ENCODE peak calls at places on chromosomes 1 and 21, in four cellular contexts. F, J, Z and Y are unnamed samples. For H3K4me1, the result is how much of the 10 kb centered on the place peaks cover.

GRCh38 chr1:39348278-39348677 is 143.2 kb upstream of the BMP8A start:
- DNase-seq in Z (no peak), F (no peak), J (no peak), Y (no peak)

GRCh38 chr1:112905420-112906154 is 50.4 kb downstream of the SLC16A1 start:
- DNase-seq in Z (no peak), F (no peak), J (no peak), Y (no peak)

GRCh38 chr1:61534847-61535246 is 190.1 kb downstream of the TM2D1 start:
- DNase-seq in F (no peak), J (no peak), Z (no peak), Y (no peak)

GRCh38 chr1:67582625-67583461 is 102.2 kb upstream of the GADD45A start:
- DNase-seq in J (no peak), F (no peak), Z (no peak), Y (no peak)

GRCh38 chr1:21814241-21814918 is 2.3 kb downstream of the LDLRAD2 start:
- DNase-seq in J (no peak), Z (no peak), F (peak), Y (no peak)

GRCh38 chr1:26378088-26378878 is 5.7 kb upstream of the ZNF683 start:
- DNase-seq in Z (peak), J (peak), F (no peak), Y (peak)

GRCh38 chr1:200877010-200877409 is 4.2 kb downstream of the GPR25 start:
- DNase-seq in J (no peak), F (no peak), Z (no peak), Y (no peak)

GRCh38 chr1:212607206-212607923 is 1.2 kb upstream of the ATF3 start:
- DNase-seq in F (peak), Z (no peak), J (peak), Y (peak)

GRCh38 chr1:43043695-43044094 is 85.0 kb upstream of the SLC2A1 start:
- DNase-seq in Z (no peak), J (no peak), F (no peak), Y (no peak)

GRCh38 chr1:89519779-89520358 is 4.8 kb upstream of the LRRC8B start:
- DNase-seq in F (peak), Z (no peak), J (peak), Y (peak)

GRCh38 chr1:115874929-115875328 is 34.0 kb upstream of the NHLH2 start:
- DNase-seq in Z (no peak), F (no peak), J (no peak), Y (no peak)

GRCh38 chr1:231899046-231899445 is 272.5 kb downstream of the DISC1 start:
- DNase-seq in Z (no peak), J (no peak), F (no peak), Y (no peak)

GRCh38 chr1:176669782-176670181 is 206.8 kb downstream of the PAPPA2 start:
- DNase-seq in Z (no peak), J (no peak), F (no peak), Y (no peak)

GRCh38 chr1:66251521-66251920 is 282.4 kb upstream of the SGIP1 start:
- DNase-seq in F (peak), Z (no peak), J (peak), Y (no peak)

GRCh38 chr21:14690886-14691285 is 144.8 kb upstream of the SAMSN1 start:
- DNase-seq in J (no peak), F (no peak), Z (no peak), Y (no peak)

GRCh38 chr1:169122976-169123375 is 16.5 kb downstream of the ATP1B1 start:
- DNase-seq in J (no peak), Z (no peak), F (no peak), Y (no peak)

GRCh38 chr1:167799747-167800146 is 78.0 kb downstream of the MPZL1 start:
- DNase-seq in Z (no peak), J (no peak), F (no peak), Y (no peak)

GRCh38 chr1:82894635-82895034 is 1093.9 kb downstream of the ADGRL2 start:
- DNase-seq in F (no peak), Z (no peak), J (no peak), Y (no peak)

GRCh38 chr1:244273845-244274619 is 177.7 kb downstream of the ADSS2 start:
- DNase-seq in J (no peak), F (no peak), Z (peak), Y (no peak)

GRCh38 chr1:171429137-171429536 is 56.2 kb upstream of the PRRC2C start:
- DNase-seq in Z (no peak), F (no peak), J (no peak), Y (no peak)

GRCh38 chr1:33836911-33837310 is 27.0 kb upstream of the HMGB4 start:
- DNase-seq in F (no peak), Z (no peak), J (no peak), Y (no peak)

GRCh38 chr1:172360511-172360910 is 60.0 kb upstream of the C1orf105 start:
- DNase-seq in J (no peak), Z (no peak), F (no peak), Y (no peak)

GRCh38 chr1:172449585-172450523 is 6.0 kb upstream of the PIGC start:
- DNase-seq in J (peak), F (peak), Z (peak), Y (peak)

GRCh38 chr1:81335876-81336275 is 464.9 kb upstream of the ADGRL2 start:
- DNase-seq in J (no peak), Z (no peak), F (no peak), Y (no peak)

GRCh38 chr1:232292246-232292645 is 337.7 kb downstream of the SIPA1L2 start:
- DNase-seq in J (no peak), Z (no peak), F (no peak), Y (no peak)

GRCh38 chr1:96362623-96363022 is 359.0 kb upstream of the PTBP2 start:
- DNase-seq in Z (peak), J (no peak), F (no peak), Y (no peak)

GRCh38 chr1:244830639-244831038 is 4.8 kb upstream of the COX20 start:
- DNase-seq in F (no peak), Z (no peak), J (no peak), Y (no peak)

GRCh38 chr1:187605736-187606135 is 777.0 kb downstream of the PLA2G4A start:
- DNase-seq in Z (no peak), F (no peak), J (no peak), Y (no peak)

GRCh38 chr1:209516771-209517471 is 66.6 kb upstream of the CAMK1G start:
- DNase-seq in J (no peak), Z (no peak), F (no peak), Y (no peak)

GRCh38 chr1:175209493-175209921 is 16.9 kb upstream of the KIAA0040 start:
- DNase-seq in F (peak), J (peak), Z (no peak), Y (no peak)

GRCh38 chr1:234256359-234256758 is 116.9 kb upstream of the COA6 start:
- DNase-seq in J (peak), Z (no peak), F (no peak), Y (no peak)

GRCh38 chr1:63323866-63324778 is 1.8 kb downstream of the FOXD3 start:
- DNase-seq in Z (no peak), F (no peak), J (no peak), Y (no peak)

GRCh38 chr21:21688877-21689276 is 690.7 kb downstream of the NCAM2 start:
- DNase-seq in J (peak), F (no peak), Z (no peak), Y (no peak)

GRCh38 chr1:86757272-86757984 is 53.1 kb downstream of the SH3GLB1 start:
- DNase-seq in F (no peak), Z (no peak), J (no peak), Y (no peak)

GRCh38 chr1:201313086-201313485 is 29.8 kb downstream of the PKP1 start:
- DNase-seq in Z (no peak), J (no peak), F (no peak), Y (no peak)

GRCh38 chr1:187931781-187932180 is 1103.0 kb downstream of the PLA2G4A start:
- DNase-seq in F (no peak), J (no peak), Z (no peak), Y (no peak)

GRCh38 chr1:47881505-47882442 is 115.4 kb downstream of the TRABD2B start:
- DNase-seq in J (no peak), Z (peak), F (no peak), Y (no peak)

GRCh38 chr1:43549921-43550597 is 19.4 kb downstream of the PTPRF start:
- DNase-seq in Z (no peak), F (no peak), J (peak), Y (no peak)

GRCh38 chr1:207868252-207868768 is 42.6 kb downstream of the CD34 start:
- DNase-seq in J (peak), Z (no peak), F (peak), Y (peak)

GRCh38 chr1:1225238-1225845 is 6.5 kb downstream of the SDF4 start:
- DNase-seq in Z (no peak), J (no peak), F (no peak), Y (no peak)

GRCh38 chr1:1227386-1227785 is 4.4 kb downstream of the SDF4 start:
- DNase-seq in F (no peak), J (no peak), Z (no peak), Y (no peak)

GRCh38 chr1:1225913-1226312 is 5.9 kb downstream of the SDF4 start:
- DNase-seq in F (no peak), Z (no peak), J (no peak), Y (no peak)

GRCh38 chr1:1228187-1228586 is 3.6 kb downstream of the SDF4 start:
- DNase-seq in Z (no peak), F (no peak), J (no peak), Y (no peak)

DNA sequence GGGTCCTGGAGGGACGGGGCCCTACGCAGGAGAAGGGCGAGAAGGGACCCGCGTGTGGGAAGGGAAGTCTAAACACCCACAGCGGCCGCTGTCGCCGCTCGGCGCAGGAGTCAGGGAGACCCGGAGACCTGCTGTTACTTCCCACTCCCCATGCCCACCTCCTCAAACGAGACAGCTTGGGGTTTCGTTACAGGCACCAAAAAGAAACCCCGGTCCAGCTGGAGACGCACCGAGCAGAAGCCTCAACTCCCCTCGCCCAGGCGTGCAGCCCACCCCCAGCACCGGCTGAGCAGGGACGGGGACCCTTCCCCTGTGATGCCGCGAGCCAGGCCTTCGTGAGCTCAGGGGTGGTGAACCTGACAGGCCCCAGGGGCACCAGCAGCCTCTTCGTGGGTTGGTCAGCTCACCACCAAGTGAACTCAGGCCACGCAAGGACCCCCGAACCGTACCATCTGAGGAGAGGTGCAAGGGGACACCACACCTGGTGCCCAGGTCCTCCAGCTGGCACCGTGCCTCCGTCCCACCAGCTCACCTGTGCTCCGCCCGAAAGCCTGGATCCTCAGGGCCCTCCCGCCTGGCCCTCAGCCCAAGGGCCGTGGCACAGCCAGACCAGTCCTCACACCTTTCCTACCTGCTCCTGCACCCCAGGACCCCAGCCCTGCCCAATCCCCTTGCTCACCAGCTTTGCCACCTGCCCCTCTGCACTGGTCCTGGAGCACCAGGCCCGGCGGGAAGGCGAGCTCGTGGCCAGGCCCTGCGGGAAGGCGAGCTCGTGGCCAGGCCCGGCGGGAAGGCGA is 5.0 kb downstream of the SDF4 start:
- DNase-seq in J (no peak), Z (no peak), F (no peak), Y (no peak)
- H3K4me3 ChIP-seq in J (no peak), Z (no peak), F (no peak), Y (no peak)

GRCh38 chr1:15957221-15958090 is 18.4 kb downstream of the ZBTB17 start:
- DNase-seq in F (no peak), J (no peak), Z (no peak), Y (no peak)
- H3K4me1 ChIP-seq in F (under half), J (under half), Z (under half), Y (under half)

DNA sequence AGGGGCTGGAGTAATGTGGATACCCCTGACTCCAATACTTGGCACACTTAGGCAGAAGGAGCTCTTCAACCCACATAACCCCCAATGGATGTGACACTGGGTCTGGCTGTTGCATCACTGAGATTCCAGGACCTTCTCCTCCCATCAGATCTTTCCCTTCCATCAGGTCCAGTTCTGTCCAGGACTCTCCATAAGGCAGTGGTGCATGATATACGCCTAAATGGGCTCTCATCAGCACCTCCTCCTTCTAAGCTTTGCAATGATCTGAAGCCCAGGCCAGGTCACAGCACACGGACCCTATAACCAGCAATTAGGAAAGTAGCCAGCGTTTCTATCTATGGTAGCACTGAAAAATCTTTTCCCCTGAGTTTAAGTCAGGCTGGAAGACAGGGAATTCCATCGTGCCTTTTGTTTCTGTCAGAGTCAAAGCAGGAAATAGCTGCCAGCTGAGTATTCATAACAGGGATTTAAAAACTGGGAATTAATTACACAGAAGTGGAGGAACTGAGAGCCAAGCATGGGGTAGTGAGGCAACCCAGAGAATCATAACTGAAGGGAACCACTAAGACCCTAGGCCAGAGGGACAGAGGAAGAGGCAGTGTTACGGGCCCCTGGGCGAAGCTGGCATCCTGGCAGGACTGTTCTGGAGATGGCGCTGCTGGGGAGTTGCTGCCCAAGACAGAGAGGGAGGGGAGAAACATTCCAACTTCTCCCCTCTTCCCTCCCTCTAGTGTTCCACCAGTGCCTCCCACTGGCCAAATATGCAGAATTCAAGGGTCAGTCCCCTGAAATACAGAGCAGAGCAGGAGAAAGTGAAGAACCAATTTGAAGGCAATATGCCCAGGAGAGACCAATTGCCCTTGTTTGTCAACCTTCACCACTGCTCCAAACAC is 37.5 kb upstream of the HOOK1 start:
- DNase-seq in F (no peak), Z (no peak), J (no peak), Y (no peak)
- H3K4me3 ChIP-seq in F (no peak), Z (no peak), J (no peak), Y (no peak)

GRCh38 chr1:12456979-12457378 is 161.0 kb downstream of the DHRS3 start:
- DNase-seq in J (no peak), Z (peak), F (no peak), Y (no peak)
- H3K4me1 ChIP-seq in J (under half), Z (half or more), F (under half), Y (half or more)

GRCh38 chr1:53765656-53766055 is 26.7 kb upstream of the GLIS1 start:
- DNase-seq in J (peak), Z (no peak), F (no peak), Y (no peak)

GRCh38 chr1:53769184-53769583 is 30.2 kb upstream of the GLIS1 start:
- DNase-seq in J (no peak), F (no peak), Z (no peak), Y (no peak)

GRCh38 chr1:53769780-53770179 is 30.8 kb upstream of the GLIS1 start:
- DNase-seq in J (no peak), Z (no peak), F (no peak), Y (no peak)

GRCh38 chr1:53766194-53766748 is 27.3 kb upstream of the GLIS1 start:
- DNase-seq in F (no peak), J (peak), Z (no peak), Y (no peak)

DNA sequence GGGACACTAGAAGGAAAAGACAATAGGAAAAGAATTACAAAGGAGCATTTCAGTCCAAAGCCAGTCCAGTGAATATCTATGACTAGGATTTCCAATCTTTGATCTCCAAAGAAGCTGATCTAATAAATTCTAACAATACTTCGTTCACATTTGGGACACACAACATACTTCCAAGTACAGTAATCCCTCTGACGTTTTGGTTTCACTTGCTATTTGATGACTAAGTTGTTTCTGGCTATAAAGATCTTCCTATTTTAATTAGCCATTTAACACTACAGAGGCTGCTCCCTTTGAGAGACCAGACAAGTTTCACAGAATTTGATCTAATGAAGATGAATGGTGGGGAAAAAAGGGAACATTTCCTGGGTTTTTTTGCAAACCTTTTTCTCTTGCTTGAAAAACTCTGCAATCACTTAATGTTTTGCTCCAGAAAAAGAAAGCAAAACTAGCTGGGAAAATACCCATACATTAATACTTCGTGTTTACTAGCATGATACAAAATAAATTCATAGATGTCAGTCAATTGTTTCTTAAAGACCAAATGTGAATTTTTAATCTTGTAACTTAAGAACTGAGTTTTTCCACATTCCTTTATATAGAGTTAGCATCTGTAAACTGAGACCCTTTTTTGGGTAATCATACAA is 27.9 kb upstream of the GLIS1 start:
- DNase-seq in J (peak), F (no peak), Z (no peak), Y (no peak)
- H3K4me3 ChIP-seq in J (peak), F (no peak), Z (no peak), Y (no peak)

GRCh38 chr1:160806784-160807183 is 10.8 kb downstream of the LY9 start:
- DNase-seq in J (no peak), Z (no peak), F (peak), Y (no peak)

GRCh38 chr1:160807738-160808137 is 11.8 kb downstream of the LY9 start:
- DNase-seq in F (no peak), Z (no peak), J (no peak), Y (no peak)

GRCh38 chr1:160807242-160807641 is 11.3 kb downstream of the LY9 start:
- DNase-seq in Z (no peak), J (no peak), F (no peak), Y (no peak)

GRCh38 chr1:160806109-160806665 is 10.2 kb downstream of the LY9 start:
- DNase-seq in Z (no peak), J (no peak), F (no peak), Y (no peak)

DNA sequence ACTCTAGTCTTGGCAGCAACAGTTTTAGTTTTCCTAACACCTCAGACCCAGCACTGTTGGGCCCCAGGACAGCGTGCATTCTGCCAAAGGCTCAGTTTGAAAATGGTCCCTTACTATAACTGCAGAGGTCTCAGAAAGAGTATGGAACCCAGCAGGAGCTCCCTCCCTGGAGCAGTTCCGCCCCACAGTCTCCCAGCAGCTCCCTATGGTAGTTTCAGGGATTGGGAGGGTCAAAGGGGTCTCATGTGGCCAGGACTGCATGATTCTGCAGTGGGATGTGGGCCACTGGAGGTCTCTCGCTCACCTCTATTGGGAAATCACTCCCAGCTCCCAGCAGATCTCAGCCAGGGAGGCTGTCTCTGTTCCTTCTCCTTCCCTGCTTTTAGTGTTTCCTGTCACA is 12.3 kb downstream of the LY9 start:
- DNase-seq in F (no peak), Z (no peak), J (no peak), Y (no peak)
- H3K4me1 ChIP-seq in F (under half), Z (under half), J (under half), Y (half or more)

GRCh38 chr1:155043259-155043658 is 7.9 kb upstream of the ADAM15 start:
- DNase-seq in J (no peak), F (no peak), Z (no peak), Y (no peak)
- H3K4me3 ChIP-seq in J (no peak), F (no peak), Z (no peak), Y (no peak)

DNA sequence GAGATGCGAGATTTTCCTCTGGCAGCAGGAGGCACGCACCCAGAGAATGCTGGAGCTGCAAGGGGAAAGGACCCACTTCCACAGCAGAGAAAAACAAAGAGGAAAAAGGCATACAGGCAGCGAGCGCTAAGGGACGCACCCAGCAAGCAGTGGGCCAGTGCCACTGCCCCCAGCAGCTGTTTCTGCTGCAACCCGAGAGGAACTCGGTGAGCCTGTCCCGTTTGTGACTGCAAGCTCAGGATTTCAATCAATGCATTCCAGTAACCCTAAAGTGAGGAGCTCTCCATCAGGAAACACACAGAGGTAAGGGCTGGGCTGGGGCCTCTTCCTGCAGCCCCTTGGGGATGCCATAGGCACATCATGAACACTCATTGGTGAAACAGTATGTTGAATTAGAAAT is 58.7 kb downstream of the ACP6 start:
- DNase-seq in Z (no peak), F (no peak), J (no peak), Y (no peak)
- H3K4me1 ChIP-seq in Z (under half), F (under half), J (under half), Y (under half)